ENCODE peak calls at places on chromosomes 5 and 9, in five cellular contexts. M, X, W, U and Y are unnamed samples.

GRCh38 chr5:159764283-159764927 is 151.9 kb upstream of the ADRA1B start:
- DNase-seq in U (peak), W (peak), X (peak), M (peak), Y (no peak)

GRCh38 chr9:111186021-111186420 is 144.0 kb downstream of the OR2K2 start:
- DNase-seq in M (no peak), W (no peak), U (no peak), X (no peak), Y (no peak)

GRCh38 chr5:56232538-56232937 is 592 bp downstream of the ANKRD55 start:
- DNase-seq in U (no peak), X (no peak), W (no peak), M (no peak), Y (no peak)

GRCh38 chr5:50975840-50976239 is 309.4 kb downstream of the PARP8 start:
- DNase-seq in X (no peak), W (no peak), M (no peak), U (no peak), Y (no peak)

GRCh38 chr9:92035687-92036410 is 79.4 kb downstream of the SPTLC1 start:
- DNase-seq in W (peak), U (peak), M (no peak), X (no peak), Y (no peak)

GRCh38 chr9:22037954-22038690 is 29.0 kb upstream of the CDKN2B start:
- DNase-seq in M (no peak), W (peak), U (no peak), X (no peak), Y (no peak)

GRCh38 chr5:172758077-172758835 is 12.7 kb downstream of the DUSP1 start:
- DNase-seq in M (no peak), X (peak), W (peak), U (peak), Y (no peak)

GRCh38 chr9:136695955-136696354 is 8.7 kb upstream of the AGPAT2 start:
- DNase-seq in X (no peak), U (no peak), M (no peak), W (no peak), Y (no peak)

GRCh38 chr9:10274983-10275382 is 337.8 kb downstream of the PTPRD start:
- DNase-seq in U (no peak), W (no peak), M (no peak), X (no peak), Y (no peak)

GRCh38 chr9:124800306-124801259 is 23.6 kb downstream of the OLFML2A start:
- DNase-seq in U (no peak), X (peak), W (peak), M (no peak), Y (no peak)

GRCh38 chr9:127397722-127398647 is 1.0 kb downstream of the SLC2A8 start:
- DNase-seq in W (peak), U (no peak), X (no peak), M (no peak), Y (no peak)

GRCh38 chr5:115888027-115888426 is 46.3 kb downstream of the AP3S1 start:
- DNase-seq in U (peak), X (no peak), M (no peak), W (peak), Y (no peak)

GRCh38 chr5:81778642-81779041 is 27.7 kb upstream of the SSBP2 start:
- DNase-seq in U (no peak), W (peak), M (peak), X (peak), Y (no peak)

GRCh38 chr5:117800261-117800660 is 1188.1 kb downstream of the DTWD2 start:
- DNase-seq in W (peak), M (no peak), X (no peak), U (no peak), Y (no peak)

GRCh38 chr5:43256261-43256966 is 56.8 kb downstream of the HMGCS1 start:
- DNase-seq in U (no peak), X (no peak), W (no peak), M (no peak), Y (no peak)

GRCh38 chr5:139642213-139642612 is 5.9 kb upstream of the CXXC5 start:
- DNase-seq in X (no peak), W (no peak), U (no peak), M (no peak), Y (no peak)

GRCh38 chr5:92518318-92518913 is 1062.6 kb downstream of the NR2F1-AS1 start:
- DNase-seq in W (peak), X (peak), U (no peak), M (no peak), Y (no peak)

GRCh38 chr5:77843570-77844407 is 67.7 kb upstream of the TBCA start:
- DNase-seq in W (no peak), U (no peak), M (no peak), X (no peak), Y (no peak)

GRCh38 chr5:41708604-41708940 is 161.7 kb downstream of the OXCT1 start:
- DNase-seq in W (no peak), U (no peak), X (no peak), M (no peak), Y (no peak)

GRCh38 chr5:41707853-41708603 is 162.2 kb downstream of the OXCT1 start:
- DNase-seq in W (peak), M (no peak), U (peak), X (peak), Y (no peak)
- TF ChIP-seq CTCF in W (peak), M (peak), U (peak), X (peak), Y (peak)

GRCh38 chr5:128412145-128412930 is 125.7 kb downstream of the FBN2 start:
- DNase-seq in M (no peak), W (no peak), X (peak), U (no peak), Y (no peak)
- TF ChIP-seq CTCF in M (no peak), W (no peak), X (no peak), U (no peak), Y (peak)

GRCh38 chr5:143717400-143717799 is 94.6 kb upstream of the HMHB1 start:
- DNase-seq in X (peak), W (peak), U (peak), M (no peak), Y (no peak)
- TF ChIP-seq CTCF in X (peak), W (peak), U (no peak), M (peak), Y (peak)

GRCh38 chr9:1429328-1429727 is 379.2 kb downstream of the DMRT2 start:
- DNase-seq in U (no peak), M (no peak), W (peak), X (no peak), Y (no peak)
- TF ChIP-seq CTCF in U (peak), M (peak), W (no peak), X (no peak), Y (peak)

DNA sequence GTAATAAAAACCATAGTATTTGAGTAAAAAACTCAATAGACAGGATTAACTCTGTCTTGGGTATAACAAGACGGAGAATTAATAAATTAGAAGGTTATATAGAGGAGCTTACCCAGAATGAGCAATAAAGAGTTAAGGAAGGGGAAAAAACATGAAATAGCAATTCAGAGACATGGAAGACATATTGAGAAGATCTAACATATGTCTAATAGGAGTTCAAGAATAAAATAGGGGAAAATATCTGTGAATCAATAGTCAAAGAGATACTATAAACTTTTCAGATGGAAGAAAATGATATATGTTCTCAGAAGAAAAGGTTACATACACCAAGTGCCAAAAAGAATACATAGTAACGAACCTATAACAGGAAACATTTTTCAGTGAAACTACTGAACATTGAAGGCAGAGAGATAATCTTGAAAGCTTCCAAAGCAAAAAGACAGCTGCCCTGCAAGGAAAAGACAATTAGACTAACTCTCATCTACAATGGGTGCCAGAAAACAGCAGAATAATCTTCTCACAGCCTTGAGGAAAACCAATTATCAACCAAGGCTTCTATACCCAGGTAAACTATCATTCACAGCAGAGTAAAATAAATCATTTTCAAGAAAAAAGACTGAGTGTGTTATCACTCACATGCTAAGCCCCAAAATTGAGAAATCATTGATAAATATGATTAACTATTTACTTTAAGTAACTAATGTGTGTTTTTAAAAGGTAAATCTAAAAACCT is 106.0 kb downstream of the ENC1 start:
- DNase-seq in W (no peak), U (no peak), X (no peak), M (no peak), Y (no peak)
- TF ChIP-seq CTCF in W (no peak), U (no peak), X (no peak), M (no peak), Y (no peak)

GRCh38 chr5:57277085-57277484 is 103.2 kb downstream of the GPBP1 start:
- DNase-seq in M (no peak), W (peak), X (peak), U (no peak), Y (no peak)
- TF ChIP-seq CTCF in M (peak), W (peak), X (peak), U (peak), Y (peak)

GRCh38 chr5:114450516-114450909 is 88.6 kb downstream of the KCNN2 start:
- DNase-seq in X (no peak), W (peak), M (no peak), U (peak), Y (no peak)

GRCh38 chr5:114449836-114450515 is 88.1 kb downstream of the KCNN2 start:
- DNase-seq in M (peak), W (peak), U (peak), X (peak), Y (peak)

GRCh38 chr5:114448496-114448895 is 86.6 kb downstream of the KCNN2 start:
- DNase-seq in X (no peak), W (peak), M (no peak), U (no peak), Y (no peak)

DNA sequence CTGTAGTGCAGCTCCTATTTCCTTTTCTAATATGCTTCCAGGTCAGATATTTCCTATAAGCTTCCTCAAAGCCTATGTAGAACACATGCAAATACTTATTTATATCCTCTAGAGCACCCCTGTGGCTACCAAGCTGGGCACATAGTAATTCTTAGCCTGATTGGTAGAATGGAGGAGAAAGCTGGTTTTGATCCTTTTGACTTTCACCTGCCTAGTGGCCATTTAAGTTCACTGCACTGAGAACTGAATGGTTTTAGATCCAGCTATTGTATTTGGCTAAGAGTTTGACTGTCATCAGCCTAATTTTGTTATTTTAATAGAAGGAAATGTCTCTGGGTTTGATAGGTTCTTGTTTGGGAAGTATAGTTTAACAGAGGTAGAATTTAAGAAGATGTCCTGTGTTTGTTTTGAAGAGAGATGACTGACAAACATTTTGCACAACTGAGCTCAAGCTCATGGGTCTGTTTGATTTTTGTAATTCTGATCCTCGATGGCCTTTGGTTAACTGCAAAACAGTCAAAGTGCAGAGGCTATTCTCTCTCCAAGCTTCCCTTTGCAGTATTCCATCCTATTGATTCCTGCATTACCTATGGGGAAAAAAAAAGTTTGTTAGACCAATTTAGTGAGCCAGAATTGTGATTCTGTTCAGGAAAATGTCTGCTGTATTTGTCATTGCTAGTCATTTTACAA is 85.4 kb downstream of the KCNN2 start:
- DNase-seq in X (no peak), M (no peak), U (no peak), W (peak), Y (no peak)
- TF ChIP-seq CTCF in X (peak), M (peak), U (no peak), W (peak), Y (peak)

GRCh38 chr9:16768816-16769215 is 101.7 kb downstream of the BNC2 start:
- DNase-seq in U (no peak), M (no peak), X (no peak), W (no peak), Y (no peak)
- TF ChIP-seq CTCF in U (no peak), M (no peak), X (no peak), W (no peak), Y (no peak)